ENCODE peak calls at places on chromosomes 16 and 17, in eight cellular contexts. M is pancreas, D is A549, B is endothelial cell of umbilical vein, R is heart left ventricle, L is neural progenitor cell, H is mucosa of descending colon, Q is transverse colon. G is an unnamed sample.

GRCh38 chr17:5705876-5706420 is 121.6 kb upstream of the NLRP1 start:
- DNase-seq in M (no peak), B (no peak), D (no peak), Q (no peak), L (no peak), H (no peak), R (no peak), G (no peak)

GRCh38 chr17:66982011-66982508 is 17.6 kb downstream of the CACNG4 start:
- DNase-seq in H (no peak), Q (no peak), M (no peak), D (no peak), R (peak; percentile 6), B (no peak), L (no peak), G (no peak)

GRCh38 chr17:6749519-6749918 is 6.3 kb upstream of the XAF1 start:
- DNase-seq in H (no peak), D (no peak), R (no peak), M (no peak), Q (no peak), L (no peak), B (peak; percentile 44), G (peak; percentile 42)

GRCh38 chr16:17346774-17347569 is 123.8 kb downstream of the XYLT1 start:
- DNase-seq in M (no peak), H (peak; percentile 64), Q (peak; percentile 75), D (no peak), B (no peak), L (no peak), R (no peak), G (no peak)

GRCh38 chr16:54974391-54974790 is 43.7 kb downstream of the IRX5 start:
- DNase-seq in B (no peak), L (no peak), R (no peak), D (no peak), M (no peak), Q (no peak), H (no peak), G (no peak)

GRCh38 chr17:48586355-48586924 is 3.6 kb downstream of the HOXB3 start:
- DNase-seq in H (peak; percentile 48), L (no peak), B (peak; percentile 36), M (no peak), D (no peak), Q (no peak), R (no peak), G (no peak)

GRCh38 chr16:17377360-17378324 is 93.1 kb downstream of the XYLT1 start:
- DNase-seq in Q (no peak), R (no peak), M (no peak), B (no peak), H (no peak), D (no peak), L (peak; percentile 84), G (no peak)

GRCh38 chr17:56502120-56502519 is 91.4 kb upstream of the NOG start:
- DNase-seq in H (no peak), D (no peak), B (no peak), M (no peak), Q (no peak), R (no peak), L (no peak), G (no peak)

GRCh38 chr17:78324391-78325075 is 35.3 kb downstream of the SOCS3 start:
- DNase-seq in Q (peak; percentile 60), D (peak; percentile 66), R (peak; percentile 93), H (peak; percentile 67), L (peak; percentile 62), B (peak; percentile 97), M (no peak), G (no peak)

GRCh38 chr16:12500771-12501170 is 302.9 kb downstream of the CPPED1 start:
- DNase-seq in R (no peak), L (no peak), H (peak; percentile 74), M (no peak), D (peak; percentile 29), Q (peak; percentile 77), B (no peak), G (no peak)

GRCh38 chr17:418421-418751 is 65.8 kb upstream of the RPH3AL start:
- DNase-seq in D (no peak), L (no peak), H (no peak), R (no peak), B (no peak), M (no peak), Q (no peak), G (peak; percentile 94)

GRCh38 chr16:86171329-86171728 is 272.4 kb downstream of the IRF8 start:
- DNase-seq in Q (no peak), B (no peak), H (no peak), D (no peak), L (no peak), M (no peak), R (no peak), G (no peak)

GRCh38 chr17:8419305-8419704 is 16.4 kb upstream of the NDEL1 start:
- DNase-seq in Q (no peak), D (no peak), R (no peak), B (no peak), L (no peak), M (no peak), H (no peak), G (no peak)

GRCh38 chr17:67431210-67432015 is 54.3 kb downstream of the PITPNC1 start:
- DNase-seq in L (no peak), M (no peak), H (no peak), Q (no peak), D (peak; percentile 61), B (peak; percentile 47), R (no peak), G (no peak)

GRCh38 chr16:24036614-24037013 is 200.8 kb downstream of the PRKCB start:
- DNase-seq in Q (peak; percentile 49), R (no peak), D (peak; percentile 48), M (peak; percentile 4), B (peak; percentile 43), H (peak; percentile 24), L (peak; percentile 61), G (peak; percentile 22)

GRCh38 chr16:372584-372983 is 2.2 kb upstream of the MRPL28 start:
- DNase-seq in R (no peak), M (no peak), Q (no peak), D (no peak), L (no peak), H (peak; percentile 23), B (no peak), G (no peak)

GRCh38 chr16:90046122-90046970 is 27.1 kb upstream of the DBNDD1 start:
- DNase-seq in M (no peak), R (no peak), D (no peak), B (no peak), L (no peak), Q (no peak), H (no peak), G (no peak)

GRCh38 chr17:82400830-82401229 is 17.3 kb upstream of the HEXD start:
- DNase-seq in R (peak; percentile 82), B (no peak), Q (peak; percentile 67), M (no peak), H (peak; percentile 56), D (no peak), L (no peak), G (peak; percentile 69)

DNA sequence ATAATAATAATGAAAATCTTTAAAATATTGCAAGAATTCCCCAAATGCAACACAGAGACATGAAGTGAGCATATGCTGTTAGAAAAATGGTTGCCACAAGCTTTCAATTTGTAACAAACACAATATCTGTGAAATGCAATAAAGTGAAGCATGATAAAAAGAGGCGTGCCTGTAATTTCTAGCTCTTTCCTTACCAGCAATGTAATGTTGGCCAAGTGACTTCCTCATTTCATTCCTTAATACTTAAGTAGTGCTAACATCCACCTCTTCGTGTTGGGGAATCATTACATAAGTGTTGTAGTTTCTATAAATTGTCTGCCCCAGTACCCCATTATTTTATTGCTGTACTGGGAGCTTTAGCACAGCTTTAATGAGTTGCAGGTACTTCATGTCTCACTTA is 1192.0 kb upstream of the CDH8 start:
- DNase-seq in M (no peak), R (no peak), D (no peak), L (no peak), B (no peak), H (no peak), Q (no peak), G (no peak)
- H3K4me3 ChIP-seq in M (no peak overlapping the region), R (no peak overlapping the region), D (no peak overlapping the region), L (no peak overlapping the region), B (no peak overlapping the region), H (no peak overlapping the region), Q (no peak overlapping the region), G (no peak overlapping the region)

GRCh38 chr16:4686497-4687210 is 6.7 kb upstream of the NUDT16L1 start:
- DNase-seq in R (peak; percentile 39), M (no peak), B (no peak), L (no peak), D (no peak), H (no peak), Q (no peak), G (no peak)

GRCh38 chr16:4689091-4689671 is 4.2 kb upstream of the NUDT16L1 start:
- DNase-seq in H (no peak), R (peak; percentile 48), B (no peak), D (no peak), M (no peak), Q (no peak), L (no peak), G (no peak)

GRCh38 chr16:4688674-4689045 is 4.7 kb upstream of the NUDT16L1 start:
- DNase-seq in D (no peak), Q (no peak), R (peak; percentile 49), M (no peak), L (no peak), H (no peak), B (no peak), G (no peak)

GRCh38 chr16:4687416-4687815 is 5.9 kb upstream of the NUDT16L1 start:
- DNase-seq in Q (no peak), H (no peak), L (no peak), R (no peak), D (no peak), M (no peak), B (no peak), G (no peak)

DNA sequence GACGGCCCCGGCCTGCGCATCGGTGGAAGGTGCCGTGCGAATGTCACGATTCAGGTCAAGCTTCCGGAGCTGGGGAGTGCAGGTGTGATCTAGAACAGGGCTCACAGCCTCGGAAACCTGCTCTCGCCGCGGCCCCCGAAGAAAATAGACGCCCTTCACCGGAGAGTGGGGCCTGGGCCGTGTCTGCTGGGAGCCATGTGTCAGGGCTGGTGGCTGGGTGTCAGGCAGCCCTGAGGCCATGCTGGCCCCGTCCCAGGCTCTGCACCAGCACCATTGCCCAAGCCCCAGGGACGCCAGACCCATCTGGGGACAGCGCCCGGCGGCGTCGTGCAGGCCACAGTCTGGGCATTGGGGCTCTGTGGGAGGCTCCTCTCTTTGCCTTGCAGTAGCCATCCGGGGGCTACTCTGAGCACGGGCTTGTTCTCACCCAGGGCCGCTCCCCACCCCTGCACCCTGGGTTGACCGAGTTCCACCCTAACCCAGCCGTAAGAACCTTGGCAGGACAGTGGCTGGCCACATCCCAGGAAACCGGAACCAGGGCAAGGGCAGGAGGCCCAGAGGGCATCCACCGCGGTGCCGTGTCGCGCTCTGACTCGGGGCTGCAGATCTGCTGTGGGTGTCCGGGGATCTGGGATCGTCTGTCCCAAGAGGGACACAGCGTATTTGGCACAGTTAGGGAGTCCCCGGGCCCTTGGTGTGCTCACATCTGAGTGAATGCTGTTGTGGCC is 5.3 kb upstream of the NUDT16L1 start:
- DNase-seq in Q (no peak), M (no peak), L (no peak), B (no peak), R (no peak), H (no peak), D (no peak), G (no peak)
- H3K4me3 ChIP-seq in Q (no peak overlapping the region), M (no peak overlapping the region), L (no peak overlapping the region), B (no peak overlapping the region), R (no peak overlapping the region), H (no peak overlapping the region), D (no peak overlapping the region), G (no peak overlapping the region)

GRCh38 chr17:13977837-13978236 is 91.5 kb upstream of the COX10 start:
- DNase-seq in D (no peak), Q (no peak), H (no peak), R (no peak), M (no peak), L (no peak), B (no peak), G (no peak)
- H3K4me3 ChIP-seq in D (no peak overlapping the region), Q (no peak overlapping the region), H (no peak overlapping the region), R (no peak overlapping the region), M (no peak overlapping the region), L (no peak overlapping the region), B (no peak overlapping the region), G (no peak overlapping the region)

GRCh38 chr16:70526403-70526802 is 2.8 kb downstream of the SF3B3 start:
- DNase-seq in R (no peak), L (no peak), D (no peak), H (no peak), M (no peak), Q (no peak), B (no peak), G (no peak)
- H3K4me3 ChIP-seq in R (no peak overlapping the region), L (peak overlapping the region; percentile 87), D (no peak overlapping the region), H (no peak overlapping the region), M (no peak overlapping the region), Q (no peak overlapping the region), B (no peak overlapping the region), G (no peak overlapping the region)

G was measured in Jurkat, Clone E6-1.